ENCODE peak calls at places on chromosomes 7 and 10, in six cellular contexts. E, L, G, B, R and U are unnamed samples. For H3K36me3, the result is how much of the 10 kb centered on the place peaks cover.

GRCh38 chr10:77081411-77082010 is 556.1 kb downstream of the KCNMA1 start:
- DNase-seq in R (no peak), B (no peak), G (no peak), L (no peak), E (no peak), U (no peak)

GRCh38 chr7:2451171-2452073 is 24.8 kb downstream of the GRIFIN start:
- DNase-seq in R (no peak), G (peak), E (peak), B (peak), L (peak), U (no peak)

GRCh38 chr10:51341216-51341615 is 266.9 kb downstream of the PRKG1 start:
- DNase-seq in B (no peak), G (no peak), R (no peak), E (no peak), L (no peak), U (no peak)

GRCh38 chr10:125057158-125058001 is 103.0 kb downstream of the CTBP2 start:
- DNase-seq in R (peak), G (no peak), B (peak), E (peak), L (no peak), U (peak)

GRCh38 chr10:30176182-30176581 is 116.8 kb upstream of the JCAD start:
- DNase-seq in E (no peak), B (no peak), R (no peak), L (no peak), G (no peak), U (no peak)

GRCh38 chr10:132449051-132449825 is 52.2 kb downstream of the PWWP2B start:
- DNase-seq in G (no peak), R (no peak), L (no peak), E (no peak), B (no peak), U (no peak)

GRCh38 chr7:27553288-27553687 is 109.4 kb downstream of the HIBADH start:
- DNase-seq in R (no peak), E (no peak), G (no peak), B (no peak), L (no peak), U (no peak)

GRCh38 chr10:69057261-69057950 is 30.5 kb upstream of the SRGN start:
- DNase-seq in R (no peak), E (peak), B (no peak), L (peak), G (no peak), U (no peak)

GRCh38 chr10:113557389-113558321 is 4.8 kb downstream of the HABP2 start:
- DNase-seq in B (no peak), E (peak), L (no peak), R (no peak), G (no peak), U (no peak)

GRCh38 chr7:87797798-87798403 is 78.3 kb downstream of the SLC25A40 start:
- DNase-seq in R (no peak), E (no peak), G (peak), L (peak), B (peak), U (peak)

GRCh38 chr10:77185696-77186095 is 451.9 kb downstream of the KCNMA1 start:
- DNase-seq in G (no peak), E (no peak), R (no peak), B (peak), L (no peak), U (no peak)

GRCh38 chr10:72088879-72089585 is 681 bp upstream of the SPOCK2 start:
- DNase-seq in B (no peak), R (no peak), G (peak), E (no peak), L (no peak), U (no peak)

GRCh38 chr7:155962191-155962967 is 150.1 kb upstream of the SHH start:
- DNase-seq in E (no peak), L (no peak), G (no peak), B (no peak), R (no peak), U (peak)

GRCh38 chr10:121459765-121460453 is 138.3 kb downstream of the FGFR2 start:
- DNase-seq in R (no peak), B (no peak), E (no peak), L (no peak), G (no peak), U (no peak)

GRCh38 chr7:2003451-2003930 is 229.3 kb downstream of the MAD1L1 start:
- DNase-seq in L (no peak), B (no peak), G (no peak), R (peak), E (no peak), U (no peak)

GRCh38 chr10:89301721-89302445 is at the start of gene IFIT2:
- DNase-seq in L (peak), G (peak), B (peak), E (peak), R (no peak), U (no peak)

GRCh38 chr7:117019786-117020604 is 66.7 kb downstream of the ST7 start:
- DNase-seq in G (no peak), R (peak), E (peak), L (no peak), B (peak), U (peak)

GRCh38 chr10:88408111-88408510 is 175.0 kb downstream of the RNLS start:
- DNase-seq in B (no peak), L (no peak), R (no peak), E (no peak), G (no peak), U (no peak)

GRCh38 chr7:100801833-100802568 is 25.3 kb downstream of the EPHB4 start:
- DNase-seq in L (no peak), E (no peak), R (no peak), G (peak), B (peak), U (peak)

GRCh38 chr7:150945171-150945852 is 32.8 kb downstream of the KCNH2 start:
- DNase-seq in G (no peak), R (no peak), B (peak), L (no peak), E (no peak), U (no peak)

GRCh38 chr10:100568937-100569336 is 33.2 kb downstream of the HIF1AN start:
- DNase-seq in R (no peak), B (no peak), G (no peak), E (no peak), L (no peak), U (no peak)

GRCh38 chr7:33447980-33448379 is 318.6 kb downstream of the BBS9 start:
- DNase-seq in E (peak), G (no peak), L (no peak), R (no peak), B (no peak), U (no peak)

GRCh38 chr7:111137296-111138195 is 46.6 kb downstream of the LRRN3 start:
- DNase-seq in B (no peak), G (peak), L (peak), R (no peak), E (no peak), U (no peak)

GRCh38 chr7:106348231-106348630 is 63.4 kb upstream of the NAMPT start:
- DNase-seq in L (no peak), G (no peak), E (no peak), B (no peak), R (no peak), U (no peak)

GRCh38 chr7:20786779-20787651 is at the start of gene SP8:
- DNase-seq in L (peak), E (no peak), R (no peak), G (no peak), B (peak), U (no peak)

GRCh38 chr10:33497338-33497737 is 162.9 kb upstream of the NRP1 start:
- DNase-seq in B (no peak), R (no peak), E (no peak), G (no peak), L (no peak), U (no peak)

GRCh38 chr7:108684629-108685028 is 115.0 kb downstream of the DNAJB9 start:
- DNase-seq in G (no peak), R (no peak), L (no peak), B (no peak), E (no peak), U (no peak)

GRCh38 chr10:123582084-123582989 is 83.8 kb upstream of the GPR26 start:
- DNase-seq in B (peak), R (peak), L (peak), G (peak), E (peak), U (no peak)

GRCh38 chr7:83850941-83851340 is 202.0 kb upstream of the SEMA3E start:
- DNase-seq in E (no peak), G (no peak), R (no peak), B (no peak), L (no peak), U (no peak)

GRCh38 chr7:5630670-5631069 is 150.8 kb downstream of the RNF216 start:
- DNase-seq in R (no peak), L (no peak), E (no peak), B (no peak), G (no peak), U (no peak)

GRCh38 chr10:102804382-102804781 is 32.8 kb downstream of the CYP17A1 start:
- DNase-seq in B (no peak), R (no peak), E (no peak), L (no peak), G (no peak), U (no peak)
- H3K36me3 ChIP-seq in B (under half), R (under half), E (half or more), L (under half), G (under half), U (under half)

GRCh38 chr7:138546829-138547228 is 86.8 kb downstream of the TRIM24 start:
- DNase-seq in L (no peak), E (no peak), G (no peak), R (no peak), B (no peak), U (no peak)

GRCh38 chr7:138546064-138546619 is 86.1 kb downstream of the TRIM24 start:
- DNase-seq in G (no peak), E (no peak), R (no peak), B (no peak), L (no peak), U (no peak)

GRCh38 chr7:138542183-138542582 is 82.1 kb downstream of the TRIM24 start:
- DNase-seq in L (peak), G (no peak), E (no peak), B (no peak), R (no peak), U (no peak)

GRCh38 chr7:138543739-138544138 is 83.7 kb downstream of the TRIM24 start:
- DNase-seq in E (no peak), G (no peak), B (no peak), L (no peak), R (no peak), U (no peak)

DNA sequence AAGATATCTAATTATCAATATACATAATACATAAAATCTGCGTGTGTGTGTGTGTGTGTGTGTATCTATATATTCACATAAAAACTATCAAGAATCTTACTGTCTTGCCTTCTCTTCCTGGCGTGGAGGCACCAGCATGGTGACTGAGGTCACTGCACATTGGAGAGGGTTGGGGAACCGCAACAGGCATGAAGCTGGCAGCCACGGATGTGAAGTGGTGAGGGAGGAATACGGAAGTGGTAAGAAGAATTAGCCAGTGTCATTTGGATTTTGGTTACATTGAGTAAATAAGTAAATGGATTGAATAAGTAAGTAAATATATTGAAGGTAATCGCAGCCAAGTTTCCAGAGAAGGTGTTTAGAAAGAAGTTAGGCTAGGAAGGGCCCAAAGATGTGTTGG is 85.1 kb downstream of the TRIM24 start:
- DNase-seq in B (no peak), L (no peak), G (no peak), R (no peak), E (no peak), U (no peak)
- H3K36me3 ChIP-seq in B (under half), L (under half), G (half or more), R (under half), E (half or more), U (under half)

DNA sequence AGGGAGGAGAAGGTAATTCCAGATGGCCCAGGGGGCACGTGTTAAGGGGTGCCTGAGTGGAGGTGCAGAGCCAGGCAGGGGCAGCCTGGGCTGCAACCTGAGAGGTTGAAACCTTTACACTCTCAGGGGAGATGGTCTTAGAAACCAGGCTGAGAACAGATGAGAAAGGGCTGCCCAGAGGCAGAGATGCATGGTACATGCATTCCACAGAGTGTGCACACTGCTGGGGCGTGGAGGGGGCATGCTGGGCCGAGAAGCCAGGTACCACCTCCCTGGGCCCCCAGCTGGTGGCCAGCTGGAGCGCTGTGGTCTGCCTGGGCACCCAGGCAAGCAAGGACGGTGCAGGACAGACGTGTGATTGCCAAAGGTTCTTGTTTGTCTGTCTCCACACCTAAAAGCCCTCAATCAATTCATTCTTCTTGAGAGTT is 14.1 kb upstream of the CSGALNACT2 start:
- DNase-seq in G (no peak), R (no peak), E (no peak), B (no peak), L (no peak), U (no peak)
- H3K36me3 ChIP-seq in G (under half), R (under half), E (under half), B (under half), L (under half), U (under half)

GRCh38 chr7:43880596-43880995 is 11.3 kb upstream of the MRPS24 start:
- DNase-seq in E (no peak), B (no peak), G (no peak), L (no peak), R (no peak), U (no peak)

GRCh38 chr7:43878867-43879266 is 9.6 kb upstream of the MRPS24 start:
- DNase-seq in B (no peak), R (no peak), G (no peak), E (no peak), L (no peak), U (no peak)

GRCh38 chr7:43876976-43877745 is 7.8 kb upstream of the MRPS24 start:
- DNase-seq in L (peak), R (no peak), E (no peak), G (no peak), B (no peak), U (no peak)

GRCh38 chr7:43877968-43878864 is 8.9 kb upstream of the MRPS24 start:
- DNase-seq in R (no peak), B (no peak), L (no peak), G (no peak), E (no peak), U (no peak)

GRCh38 chr7:43879477-43879876 is 10.2 kb upstream of the MRPS24 start:
- DNase-seq in R (no peak), L (no peak), G (no peak), E (no peak), B (no peak), U (peak)
- H3K36me3 ChIP-seq in R (half or more), L (under half), G (half or more), E (half or more), B (under half), U (under half)

GRCh38 chr10:7583626-7584025 is 83.1 kb downstream of the ITIH5 start:
- DNase-seq in G (no peak), E (no peak), B (no peak), R (no peak), L (no peak), U (no peak)
- H3K36me3 ChIP-seq in G (under half), E (under half), B (under half), R (under half), L (under half), U (under half)

GRCh38 chr10:95399167-95399566 is 108.4 kb upstream of the PDLIM1 start:
- DNase-seq in E (no peak), L (no peak), G (no peak), R (no peak), B (no peak), U (no peak)
- H3K36me3 ChIP-seq in E (half or more), L (under half), G (under half), R (half or more), B (under half), U (under half)

GRCh38 chr7:43643842-43644241 is 60.9 kb downstream of the STK17A start:
- DNase-seq in G (no peak), E (no peak), B (no peak), R (no peak), L (no peak), U (no peak)

GRCh38 chr7:43647314-43647691 is 64.4 kb downstream of the STK17A start:
- DNase-seq in G (no peak), L (no peak), E (peak), R (no peak), B (no peak), U (no peak)

GRCh38 chr7:43646603-43647313 is 63.9 kb downstream of the STK17A start:
- DNase-seq in E (peak), G (no peak), L (no peak), B (no peak), R (no peak), U (no peak)

GRCh38 chr7:43647772-43648643 is 65.1 kb downstream of the STK17A start:
- DNase-seq in L (peak), B (peak), G (no peak), R (no peak), E (peak), U (peak)

DNA sequence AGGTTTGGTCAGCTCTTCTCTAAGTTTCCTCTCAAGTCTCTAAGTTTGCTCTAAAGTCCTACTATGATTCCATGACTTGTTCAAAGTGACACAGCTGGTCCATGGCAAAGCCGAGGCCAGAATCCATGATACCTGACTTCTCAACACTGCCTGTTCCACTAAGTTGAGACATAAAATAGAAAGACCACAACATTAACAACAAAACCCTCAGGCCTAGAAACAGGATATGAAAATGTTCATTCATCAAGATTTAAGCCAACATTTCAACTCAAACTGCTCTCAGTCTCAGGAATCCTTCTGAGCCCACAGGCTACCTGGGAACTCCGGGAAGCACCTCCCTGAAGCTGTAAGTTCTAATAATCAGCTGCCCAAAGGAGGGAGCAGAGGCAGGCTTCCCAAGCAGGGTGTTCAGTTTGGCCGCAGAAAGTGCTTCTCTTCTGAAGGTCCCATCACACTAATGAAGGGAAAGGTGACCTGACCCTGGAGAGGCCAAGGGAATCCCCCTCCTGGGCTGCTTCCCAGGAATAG is 62.9 kb downstream of the STK17A start:
- DNase-seq in R (no peak), L (no peak), B (no peak), E (no peak), G (no peak), U (no peak)
- H3K36me3 ChIP-seq in R (under half), L (under half), B (under half), E (under half), G (half or more), U (under half)

DNA sequence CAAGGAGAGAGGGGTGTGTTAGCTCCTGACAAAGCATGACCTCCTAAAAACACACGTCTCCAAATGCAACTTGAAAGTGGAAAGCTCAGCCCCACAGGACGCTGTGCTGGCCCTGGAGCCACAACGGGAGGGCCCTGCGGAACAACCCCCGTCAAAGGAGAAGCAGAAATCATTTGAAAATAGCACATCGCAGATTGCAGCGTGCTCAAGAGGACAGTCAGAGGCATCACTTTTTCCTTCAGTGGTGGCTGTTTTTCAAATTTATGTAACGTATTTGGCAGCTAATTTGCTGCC is 346.1 kb downstream of the DNAJB6 start:
- DNase-seq in E (no peak), G (no peak), R (no peak), B (no peak), L (no peak), U (no peak)
- H3K36me3 ChIP-seq in E (under half), G (half or more), R (under half), B (under half), L (under half), U (under half)

GRCh38 chr10:62096534-62096933 is 172.1 kb downstream of the RTKN2 start:
- DNase-seq in G (no peak), B (no peak), E (no peak), R (no peak), L (no peak), U (no peak)

GRCh38 chr10:62092301-62092990 is 176.2 kb downstream of the RTKN2 start:
- DNase-seq in G (no peak), R (no peak), L (no peak), B (no peak), E (no peak), U (no peak)

GRCh38 chr10:62098278-62099121 is 170.1 kb downstream of the RTKN2 start:
- DNase-seq in E (no peak), B (peak), R (no peak), G (no peak), L (no peak), U (no peak)

GRCh38 chr10:62095341-62096071 is 173.1 kb downstream of the RTKN2 start:
- DNase-seq in R (no peak), G (no peak), L (no peak), E (no peak), B (no peak), U (no peak)

DNA sequence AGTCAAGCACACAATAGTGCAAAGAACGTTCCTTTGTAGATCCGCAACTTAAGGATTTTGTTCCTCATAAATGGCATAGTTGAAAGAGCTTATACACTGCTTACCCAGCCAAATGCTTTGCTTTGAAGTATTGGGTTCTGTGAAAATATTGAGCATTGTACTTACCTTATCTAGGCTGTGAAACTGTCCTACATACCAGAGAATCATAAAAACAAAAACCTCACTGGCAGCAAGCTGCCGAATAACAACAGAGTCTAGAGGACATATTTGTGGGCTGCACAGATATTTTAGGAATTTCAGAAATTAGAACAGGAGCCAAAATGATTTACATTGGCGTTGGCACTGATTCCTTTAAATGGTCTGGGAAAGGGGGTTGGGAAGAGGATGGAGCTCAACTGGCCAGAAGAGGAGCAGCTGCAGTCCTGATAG is 174.8 kb downstream of the RTKN2 start:
- DNase-seq in G (no peak), L (no peak), R (no peak), B (no peak), E (no peak), U (peak)
- H3K36me3 ChIP-seq in G (under half), L (under half), R (under half), B (under half), E (half or more), U (under half)

GRCh38 chr10:87060280-87060928 is 34.2 kb downstream of the GLUD1 start:
- DNase-seq in B (no peak), L (no peak), R (no peak), G (no peak), E (no peak), U (no peak)

GRCh38 chr10:87066865-87067264 is 27.8 kb downstream of the GLUD1 start:
- DNase-seq in L (no peak), B (no peak), G (no peak), R (no peak), E (no peak), U (no peak)

GRCh38 chr10:87066178-87066577 is 28.5 kb downstream of the GLUD1 start:
- DNase-seq in R (no peak), L (no peak), E (no peak), G (no peak), B (peak), U (no peak)

GRCh38 chr10:87068281-87068680 is 26.4 kb downstream of the GLUD1 start:
- DNase-seq in B (no peak), G (no peak), R (no peak), L (no peak), E (no peak), U (no peak)

GRCh38 chr10:87064651-87065050 is 30.0 kb downstream of the GLUD1 start:
- DNase-seq in R (no peak), L (no peak), G (no peak), E (no peak), B (no peak), U (no peak)
- H3K36me3 ChIP-seq in R (half or more), L (under half), G (half or more), E (half or more), B (under half), U (under half)